ENCODE peak calls at places on chromosome 16, in nine cellular contexts. G, S, U, R, Z, C, Q, A and E are unnamed samples.

GRCh38 chr16:57029161-57030160 is 40.1 kb downstream of the NLRC5 start:
- ATAC-seq in G (no peak), S (no peak), U (peak), R (no peak), Z (no peak), C (no peak), Q (peak), A (no peak), E (no peak)

GRCh38 chr16:57614546-57615343 is 13.7 kb upstream of the ADGRG1 start:
- ATAC-seq in G (peak), S (no peak), U (peak), R (no peak), Z (no peak), C (no peak), Q (peak), A (no peak), E (peak)

GRCh38 chr16:71974068-71974818 is 26.0 kb downstream of the PKD1L3 start:
- ATAC-seq in G (no peak), S (no peak), U (no peak), R (no peak), Z (no peak), C (no peak), Q (no peak), A (no peak), E (no peak)

GRCh38 chr16:18839555-18839954 is 38.2 kb upstream of the ARL6IP1 start:
- ATAC-seq in G (no peak), S (no peak), U (no peak), R (peak), Z (no peak), C (no peak), Q (no peak), A (no peak), E (no peak)

GRCh38 chr16:27677300-27677699 is 127.4 kb downstream of the KATNIP start:
- ATAC-seq in G (no peak), S (no peak), U (no peak), R (no peak), Z (no peak), C (no peak), Q (no peak), A (no peak), E (no peak)

GRCh38 chr16:11310997-11311561 is 29.9 kb upstream of the PRM1 start:
- ATAC-seq in G (peak), S (no peak), U (peak), R (no peak), Z (no peak), C (no peak), Q (peak), A (no peak), E (peak)

GRCh38 chr16:10736926-10737625 is 6.6 kb upstream of the NUBP1 start:
- ATAC-seq in G (peak), S (peak), U (peak), R (peak), Z (peak), C (peak), Q (peak), A (peak), E (peak)

GRCh38 chr16:17359778-17360177 is 111.0 kb downstream of the XYLT1 start:
- ATAC-seq in G (no peak), S (peak), U (peak), R (peak), Z (peak), C (peak), Q (peak), A (no peak), E (peak)

GRCh38 chr16:86112178-86112577 is 213.2 kb downstream of the IRF8 start:
- ATAC-seq in G (no peak), S (no peak), U (no peak), R (no peak), Z (no peak), C (no peak), Q (no peak), A (no peak), E (no peak)

GRCh38 chr16:69937465-69937951 is 13.6 kb upstream of the CLEC18A start:
- ATAC-seq in G (no peak), S (no peak), U (no peak), R (no peak), Z (no peak), C (no peak), Q (no peak), A (no peak), E (no peak)

GRCh38 chr16:47234-47633 is 6.2 kb downstream of the POLR3K start:
- ATAC-seq in G (no peak), S (no peak), U (no peak), R (no peak), Z (no peak), C (no peak), Q (no peak), A (no peak), E (no peak)

GRCh38 chr16:4649744-4650442 is 25.3 kb downstream of the MGRN1 start:
- ATAC-seq in G (peak), S (no peak), U (no peak), R (no peak), Z (no peak), C (no peak), Q (peak), A (no peak), E (no peak)

GRCh38 chr16:57957396-57958392 is 13.2 kb downstream of the CNGB1 start:
- ATAC-seq in G (no peak), S (no peak), U (no peak), R (peak), Z (no peak), C (no peak), Q (no peak), A (no peak), E (no peak)

GRCh38 chr16:49528035-49528434 is 154.4 kb downstream of the C16orf78 start:
- ATAC-seq in G (no peak), S (no peak), U (peak), R (no peak), Z (no peak), C (peak), Q (peak), A (no peak), E (no peak)

GRCh38 chr16:56094231-56094630 is 97.1 kb upstream of the GNAO1 start:
- ATAC-seq in G (no peak), S (no peak), U (no peak), R (no peak), Z (no peak), C (no peak), Q (no peak), A (no peak), E (no peak)

GRCh38 chr16:74660383-74660782 is 6.3 kb downstream of the RFWD3 start:
- ATAC-seq in G (no peak), S (no peak), U (no peak), R (no peak), Z (no peak), C (no peak), Q (no peak), A (no peak), E (no peak)